ENCODE peak calls at places on chromosome 15, in five cellular contexts. One of them, this sample, is unnamed.
A peak's percentile ranks its signal among the peaks of the same experiment; 100 is the strongest.

GRCh38 chr15:69758291-69758771 is 305.7 kb downstream of the RPLP1 start:
- DNase-seq in right cardiac atrium: no peak
- DNase-seq in CD8-positive, alpha-beta memory T cell: no peak
- DNase-seq in Caco-2: no peak
- DNase-seq in GM12865: no peak
- DNase-seq in this sample: no peak

GRCh38 chr15:37037256-37037655 is 63.1 kb downstream of the MEIS2 start:
- DNase-seq in Caco-2: no peak
- DNase-seq in right cardiac atrium: no peak
- DNase-seq in CD8-positive, alpha-beta memory T cell: no peak
- DNase-seq in GM12865: no peak
- DNase-seq in this sample: no peak

GRCh38 chr15:36643551-36643950 is 64.1 kb downstream of the CDIN1 start:
- DNase-seq in right cardiac atrium: no peak
- DNase-seq in Caco-2: no peak
- DNase-seq in CD8-positive, alpha-beta memory T cell: no peak
- DNase-seq in GM12865: no peak
- DNase-seq in this sample: no peak

GRCh38 chr15:74349241-74349766 is 18.1 kb downstream of the CYP11A1 start:
- DNase-seq in GM12865: peak; percentile 11
- DNase-seq in Caco-2: no peak
- DNase-seq in right cardiac atrium: no peak
- DNase-seq in CD8-positive, alpha-beta memory T cell: no peak
- DNase-seq in this sample: no peak

GRCh38 chr15:82624008-82624407 is 23.2 kb downstream of the CPEB1 start:
- DNase-seq in CD8-positive, alpha-beta memory T cell: no peak
- DNase-seq in Caco-2: no peak
- DNase-seq in GM12865: no peak
- DNase-seq in right cardiac atrium: no peak
- DNase-seq in this sample: no peak

GRCh38 chr15:76533060-76533955 is 196.7 kb downstream of the ISL2 start:
- DNase-seq in right cardiac atrium: no peak
- DNase-seq in GM12865: no peak
- DNase-seq in Caco-2: no peak
- DNase-seq in CD8-positive, alpha-beta memory T cell: no peak
- DNase-seq in this sample: no peak

GRCh38 chr15:83275412-83275811 is 9.1 kb downstream of the BNC1 start:
- DNase-seq in Caco-2: no peak
- DNase-seq in GM12865: no peak
- DNase-seq in CD8-positive, alpha-beta memory T cell: no peak
- DNase-seq in right cardiac atrium: no peak
- DNase-seq in this sample: no peak

GRCh38 chr15:58165661-58166060 is 27.5 kb downstream of the AQP9 start:
- DNase-seq in Caco-2: no peak
- DNase-seq in right cardiac atrium: peak; percentile 77
- DNase-seq in GM12865: no peak
- DNase-seq in CD8-positive, alpha-beta memory T cell: no peak
- DNase-seq in this sample: no peak

GRCh38 chr15:90001062-90001682 is at the start of gene ZNF710:
- DNase-seq in right cardiac atrium: peak; percentile 55
- DNase-seq in GM12865: peak; percentile 67
- DNase-seq in Caco-2: peak; percentile 52
- DNase-seq in CD8-positive, alpha-beta memory T cell: no peak
- DNase-seq in this sample: peak; percentile 72

GRCh38 chr15:98650871-98651481 is 2.6 kb downstream of the IGF1R start:
- DNase-seq in Caco-2: no peak
- DNase-seq in right cardiac atrium: no peak
- DNase-seq in GM12865: peak; percentile 8
- DNase-seq in CD8-positive, alpha-beta memory T cell: no peak
- DNase-seq in this sample: no peak

GRCh38 chr15:25345943-25346342 is 92.9 kb downstream of the UBE3A start:
- DNase-seq in right cardiac atrium: peak; percentile 32
- DNase-seq in Caco-2: no peak
- DNase-seq in GM12865: no peak
- DNase-seq in CD8-positive, alpha-beta memory T cell: no peak
- DNase-seq in this sample: peak; percentile 83

GRCh38 chr15:100216177-100216576 is 125.6 kb downstream of the ADAMTS17 start:
- DNase-seq in GM12865: no peak
- DNase-seq in CD8-positive, alpha-beta memory T cell: no peak
- DNase-seq in right cardiac atrium: peak; percentile 40
- DNase-seq in Caco-2: no peak
- DNase-seq in this sample: no peak

GRCh38 chr15:69085325-69086081 is 71.0 kb downstream of the NOX5 start:
- DNase-seq in Caco-2: no peak
- DNase-seq in GM12865: no peak
- DNase-seq in CD8-positive, alpha-beta memory T cell: no peak
- DNase-seq in right cardiac atrium: no peak
- DNase-seq in this sample: no peak

GRCh38 chr15:83206971-83207621 is 527 bp downstream of the HDGFL3 start:
- DNase-seq in Caco-2: peak; percentile 44
- DNase-seq in right cardiac atrium: peak; percentile 44
- DNase-seq in GM12865: peak; percentile 53
- DNase-seq in CD8-positive, alpha-beta memory T cell: no peak
- DNase-seq in this sample: peak; percentile 47

GRCh38 chr15:85100186-85100937 is 118.7 kb downstream of the PDE8A start:
- DNase-seq in CD8-positive, alpha-beta memory T cell: no peak
- DNase-seq in Caco-2: no peak
- DNase-seq in right cardiac atrium: no peak
- DNase-seq in GM12865: no peak
- DNase-seq in this sample: no peak

GRCh38 chr15:100030586-100031249 is 297.5 kb upstream of the LYSMD4 start:
- DNase-seq in Caco-2: no peak
- DNase-seq in GM12865: no peak
- DNase-seq in right cardiac atrium: no peak
- DNase-seq in CD8-positive, alpha-beta memory T cell: no peak
- DNase-seq in this sample: no peak

DNA sequence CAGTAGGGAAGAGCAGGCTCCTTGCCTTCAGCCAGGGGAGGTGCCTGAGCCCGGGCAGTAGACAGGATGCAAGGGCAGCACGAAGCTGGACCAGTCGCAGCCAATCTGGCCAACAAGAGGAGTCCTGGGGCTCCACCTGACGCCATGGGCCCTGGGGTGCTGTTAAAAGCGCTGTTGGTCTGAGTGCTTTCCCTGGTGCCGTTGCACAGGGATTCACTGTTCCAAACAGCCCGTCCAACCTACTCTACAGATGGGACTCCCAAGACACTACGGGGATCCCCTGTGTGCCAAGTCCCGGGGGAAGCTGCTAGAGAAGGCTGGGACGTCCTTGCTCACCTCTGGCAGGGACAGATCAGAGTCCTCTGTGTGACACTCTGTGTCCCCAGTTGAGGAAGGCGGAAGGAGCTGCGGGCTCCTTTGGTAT is 632 bp downstream of the CTSH start:
- DNase-seq in right cardiac atrium: no peak
- DNase-seq in Caco-2: no peak
- DNase-seq in CD8-positive, alpha-beta memory T cell: no peak
- DNase-seq in GM12865: peak; percentile 49
- DNase-seq in this sample: no peak
- H3K4me3 ChIP-seq in right cardiac atrium: peak overlapping the region; percentile 63
- H3K4me3 ChIP-seq in Caco-2: peak overlapping the region; percentile 82
- H3K4me3 ChIP-seq in CD8-positive, alpha-beta memory T cell: peak overlapping the region; percentile 61
- H3K4me3 ChIP-seq in GM12865: peak overlapping the region; percentile 68
- H3K4me3 ChIP-seq in this sample: peak overlapping the region; percentile 77

GRCh38 chr15:65377105-65377975 is 462 bp downstream of the IGDCC3 start:
- DNase-seq in CD8-positive, alpha-beta memory T cell: no peak
- DNase-seq in right cardiac atrium: no peak
- DNase-seq in GM12865: no peak
- DNase-seq in Caco-2: no peak
- DNase-seq in this sample: peak; percentile 24
- H3K4me3 ChIP-seq in CD8-positive, alpha-beta memory T cell: no peak overlapping the region
- H3K4me3 ChIP-seq in right cardiac atrium: peak overlapping the region; percentile 81
- H3K4me3 ChIP-seq in GM12865: no peak overlapping the region
- H3K4me3 ChIP-seq in Caco-2: peak overlapping the region; percentile 91
- H3K4me3 ChIP-seq in this sample: peak overlapping the region; percentile 85

DNA sequence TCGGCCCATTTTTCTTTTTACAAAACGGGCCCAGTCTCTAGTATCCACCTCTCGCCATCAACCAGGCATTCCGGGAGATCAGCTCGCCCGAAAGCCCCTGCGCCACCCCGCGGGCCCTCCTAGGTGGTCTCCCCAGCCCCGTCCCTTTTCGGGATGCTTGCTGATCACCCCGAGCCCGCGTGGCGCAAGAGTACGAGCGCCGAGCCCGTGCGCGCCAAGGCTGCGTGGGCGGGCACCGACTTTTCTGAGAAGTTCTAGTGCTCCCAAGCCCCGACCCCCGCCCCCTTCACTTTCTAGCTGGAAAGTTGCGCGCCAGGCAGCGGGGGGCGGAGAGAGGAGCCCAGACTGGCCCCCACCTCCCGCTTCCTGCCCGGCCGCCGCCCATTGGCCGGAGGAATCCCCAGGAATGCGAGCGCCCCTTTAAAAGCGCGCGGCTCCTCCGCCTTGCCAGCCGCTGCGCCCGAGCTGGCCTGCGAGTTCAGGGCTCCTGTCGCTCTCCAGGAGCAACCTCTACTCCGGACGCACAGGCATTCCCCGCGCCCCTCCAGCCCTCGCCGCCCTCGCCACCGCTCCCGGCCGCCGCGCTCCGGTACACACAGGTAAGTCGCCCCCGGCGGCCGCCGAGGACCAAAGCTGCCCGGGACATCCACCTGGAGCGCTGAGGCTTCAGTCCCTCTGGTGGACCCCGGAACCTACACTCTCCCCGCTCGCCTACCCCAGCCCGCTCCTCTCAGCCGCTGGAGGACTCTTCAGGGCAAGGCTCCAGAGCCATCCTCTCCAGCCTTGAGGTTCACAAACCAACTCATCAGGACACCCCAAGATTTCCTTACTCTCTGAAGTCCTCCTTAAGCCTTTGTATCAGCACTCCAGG is at the start of gene THBS1:
- DNase-seq in Caco-2: peak; percentile 94
- DNase-seq in right cardiac atrium: peak; percentile 95
- DNase-seq in CD8-positive, alpha-beta memory T cell: peak; percentile 28
- DNase-seq in GM12865: peak; percentile 40
- DNase-seq in this sample: peak; percentile 84
- H3K4me3 ChIP-seq in Caco-2: peak within 1 kb of the TSS; percentile 84
- H3K4me3 ChIP-seq in right cardiac atrium: peak within 1 kb of the TSS; percentile 44
- H3K4me3 ChIP-seq in CD8-positive, alpha-beta memory T cell: peak within 1 kb of the TSS; percentile 19
- H3K4me3 ChIP-seq in GM12865: peak within 1 kb of the TSS; percentile 64
- H3K4me3 ChIP-seq in this sample: peak within 1 kb of the TSS; percentile 65

GRCh38 chr15:67915374-67916050 is 75.7 kb upstream of the RNU6-1 start:
- DNase-seq in CD8-positive, alpha-beta memory T cell: no peak
- DNase-seq in right cardiac atrium: peak; percentile 49
- DNase-seq in GM12865: no peak
- DNase-seq in Caco-2: peak; percentile 87
- DNase-seq in this sample: peak; percentile 25

GRCh38 chr15:67914028-67914427 is 74.2 kb upstream of the RNU6-1 start:
- DNase-seq in Caco-2: no peak
- DNase-seq in GM12865: no peak
- DNase-seq in CD8-positive, alpha-beta memory T cell: no peak
- DNase-seq in right cardiac atrium: no peak
- DNase-seq in this sample: no peak

GRCh38 chr15:67916565-67916964 is 76.7 kb upstream of the RNU6-1 start:
- DNase-seq in right cardiac atrium: no peak
- DNase-seq in Caco-2: no peak
- DNase-seq in CD8-positive, alpha-beta memory T cell: no peak
- DNase-seq in GM12865: no peak
- DNase-seq in this sample: no peak

GRCh38 chr15:67916051-67916374 is 76.2 kb upstream of the RNU6-1 start:
- DNase-seq in GM12865: no peak
- DNase-seq in right cardiac atrium: no peak
- DNase-seq in CD8-positive, alpha-beta memory T cell: no peak
- DNase-seq in Caco-2: no peak
- DNase-seq in this sample: no peak

GRCh38 chr15:67914537-67915373 is 74.9 kb upstream of the RNU6-1 start:
- DNase-seq in Caco-2: peak; percentile 74
- DNase-seq in GM12865: no peak
- DNase-seq in CD8-positive, alpha-beta memory T cell: no peak
- DNase-seq in right cardiac atrium: peak; percentile 62
- DNase-seq in this sample: peak; percentile 39
- H3K4me3 ChIP-seq in Caco-2: peak overlapping the region; percentile 14
- H3K4me3 ChIP-seq in GM12865: no peak overlapping the region
- H3K4me3 ChIP-seq in CD8-positive, alpha-beta memory T cell: no peak overlapping the region
- H3K4me3 ChIP-seq in right cardiac atrium: no peak overlapping the region
- H3K4me3 ChIP-seq in this sample: no peak overlapping the region

DNA sequence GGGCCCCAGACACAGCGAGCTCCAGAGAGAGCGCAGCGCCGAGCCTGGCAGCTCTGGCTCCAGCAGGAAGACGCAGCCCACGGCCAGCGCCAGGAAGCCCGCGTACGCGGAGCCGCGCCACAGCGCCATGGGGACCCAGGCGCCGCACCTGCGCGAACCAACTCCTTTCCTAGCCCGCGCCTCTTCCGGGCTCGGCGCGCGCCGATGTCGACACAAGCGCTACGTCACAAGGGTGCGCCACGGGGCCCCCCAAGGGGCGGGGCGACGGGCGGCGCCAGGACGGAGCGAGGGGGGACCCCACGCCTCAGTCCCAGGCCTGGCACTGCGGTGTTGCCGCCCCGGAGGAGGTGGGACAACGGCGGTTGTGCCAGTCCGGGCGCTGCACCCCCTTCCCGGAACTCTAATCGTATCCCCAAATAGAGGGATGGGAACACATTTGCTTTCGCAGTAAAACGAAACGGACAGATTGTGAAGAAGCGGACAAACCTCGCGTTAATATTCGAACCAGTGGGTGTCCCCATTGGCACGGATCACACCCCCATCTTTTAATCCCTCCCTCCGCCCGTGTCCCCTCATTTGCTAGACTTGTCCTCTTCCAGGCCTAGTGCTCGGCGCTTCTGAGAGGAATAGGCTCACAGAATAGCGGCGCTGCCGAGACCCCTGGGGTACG is at the start of gene ADPGK:
- DNase-seq in GM12865: peak; percentile 96
- DNase-seq in CD8-positive, alpha-beta memory T cell: peak; percentile 93
- DNase-seq in right cardiac atrium: peak; percentile 92
- DNase-seq in Caco-2: peak; percentile 84
- DNase-seq in this sample: peak; percentile 95
- H3K4me3 ChIP-seq in GM12865: peak within 1 kb of the TSS; percentile 72
- H3K4me3 ChIP-seq in CD8-positive, alpha-beta memory T cell: peak within 1 kb of the TSS; percentile 94
- H3K4me3 ChIP-seq in right cardiac atrium: peak within 1 kb of the TSS; percentile 53
- H3K4me3 ChIP-seq in Caco-2: peak within 1 kb of the TSS; percentile 93
- H3K4me3 ChIP-seq in this sample: peak within 1 kb of the TSS; percentile 91

DNA sequence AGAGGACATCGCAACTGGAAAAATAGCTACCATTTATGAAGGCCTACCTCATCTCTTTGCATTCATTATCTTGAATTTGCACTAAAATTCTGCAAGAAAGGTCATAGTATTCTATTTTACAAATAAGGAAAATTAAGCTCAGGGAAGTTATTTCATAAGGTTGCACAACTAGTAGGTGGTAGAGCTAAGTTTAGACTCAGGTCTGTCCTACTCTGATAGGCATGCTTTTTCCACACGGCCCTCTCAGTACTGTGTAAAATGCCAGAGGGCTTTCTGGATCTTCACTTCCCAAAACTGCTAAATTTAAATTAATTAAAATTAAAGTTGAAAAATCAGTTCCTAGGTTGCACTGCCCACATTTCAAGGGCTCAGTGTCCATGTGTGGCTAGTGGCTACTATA is 18.3 kb downstream of the MAP2K1 start:
- DNase-seq in CD8-positive, alpha-beta memory T cell: no peak
- DNase-seq in Caco-2: no peak
- DNase-seq in right cardiac atrium: no peak
- DNase-seq in GM12865: no peak
- DNase-seq in this sample: no peak
- H3K4me3 ChIP-seq in CD8-positive, alpha-beta memory T cell: no peak overlapping the region
- H3K4me3 ChIP-seq in Caco-2: no peak overlapping the region
- H3K4me3 ChIP-seq in right cardiac atrium: no peak overlapping the region
- H3K4me3 ChIP-seq in GM12865: no peak overlapping the region
- H3K4me3 ChIP-seq in this sample: no peak overlapping the region